ENCODE peak calls at places on chromosomes 12 and 14, in seven cellular contexts. X, C, J, Z, U, P and R are unnamed samples.

GRCh38 chr14:78697341-78697740 is 527.2 kb downstream of the NRXN3 start:
- DNase-seq in X (no peak), C (no peak), J (peak; percentile 37), Z (peak; percentile 56), U (no peak), P (no peak), R (no peak)

GRCh38 chr14:58428011-58428807 is 690 bp downstream of the KIAA0586 start:
- DNase-seq in X (no peak), C (no peak), J (peak; percentile 53), Z (peak; percentile 80), U (no peak), P (no peak), R (no peak)

GRCh38 chr12:1716911-1717310 is 26.0 kb downstream of the ADIPOR2 start:
- DNase-seq in X (no peak), C (no peak), J (no peak), Z (no peak), U (no peak), P (no peak), R (no peak)

GRCh38 chr12:64390275-64390851 is at the start of gene C12orf56:
- DNase-seq in X (no peak), C (no peak), J (peak; percentile 91), Z (no peak), U (no peak), P (no peak), R (peak; percentile 56)

GRCh38 chr12:55955800-55956508 is 9.9 kb downstream of the PMEL start:
- DNase-seq in X (no peak), C (no peak), J (peak; percentile 54), Z (peak; percentile 95), U (no peak), P (no peak), R (no peak)

GRCh38 chr14:81737938-81738337 is 204.3 kb upstream of the SEL1L start:
- DNase-seq in X (no peak), C (no peak), J (no peak), Z (no peak), U (no peak), P (no peak), R (no peak)

GRCh38 chr14:58460772-58461171 is 33.3 kb downstream of the KIAA0586 start:
- DNase-seq in X (no peak), C (no peak), J (no peak), Z (no peak), U (no peak), P (no peak), R (no peak)

GRCh38 chr14:29735459-29735858 is 192.2 kb downstream of the PRKD1 start:
- DNase-seq in X (no peak), C (no peak), J (no peak), Z (no peak), U (no peak), P (no peak), R (no peak)

GRCh38 chr14:100654814-100655795 is 67.9 kb upstream of the BEGAIN start:
- DNase-seq in X (no peak), C (no peak), J (peak; percentile 66), Z (peak; percentile 56), U (peak; percentile 69), P (no peak), R (no peak)

GRCh38 chr14:67510121-67510520 is 21.6 kb upstream of the TMEM229B start:
- DNase-seq in X (no peak), C (no peak), J (no peak), Z (no peak), U (no peak), P (no peak), R (no peak)

GRCh38 chr14:24948261-24948847 is 101.6 kb downstream of the STXBP6 start:
- DNase-seq in X (no peak), C (no peak), J (peak; percentile 55), Z (no peak), U (no peak), P (no peak), R (no peak)

DNA sequence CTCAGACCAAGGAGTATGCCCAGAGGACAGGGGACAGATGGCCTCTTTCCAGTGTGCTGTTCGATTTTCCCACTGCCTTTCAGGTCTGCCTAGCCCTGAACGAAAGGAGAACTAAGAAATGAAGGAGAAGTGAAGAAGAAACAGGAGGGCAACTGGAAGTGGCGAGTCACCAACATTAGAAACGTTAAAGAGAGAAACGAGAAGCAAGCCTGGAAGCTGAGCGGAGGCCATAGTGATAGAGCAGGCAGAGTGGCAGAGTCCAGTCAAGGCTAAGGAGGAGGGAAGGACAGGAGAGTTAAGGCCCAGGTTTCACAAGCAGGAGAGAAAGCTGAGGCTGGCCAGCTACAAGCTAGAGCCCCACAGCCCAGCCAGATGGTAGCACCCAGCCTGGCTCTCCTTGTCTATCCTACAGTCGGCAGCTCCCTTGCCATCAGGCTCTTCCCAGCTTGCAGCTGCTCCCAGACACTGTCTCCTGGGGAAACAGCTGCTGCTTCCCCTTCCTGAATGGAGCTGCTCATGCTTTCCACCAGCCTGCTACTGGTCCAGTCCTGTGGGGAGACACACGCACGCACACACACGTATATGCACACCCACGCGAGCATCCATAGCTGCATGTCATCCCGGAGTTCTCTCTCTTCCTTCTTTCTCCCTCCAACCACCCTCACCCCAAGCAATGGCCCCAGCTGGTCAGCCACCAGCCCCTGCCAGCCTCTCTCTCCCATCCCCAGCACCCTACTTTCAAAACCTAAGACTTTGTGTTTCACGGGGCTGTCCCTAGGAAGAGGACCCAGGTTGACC is 139.7 kb upstream of the CCND2 start:
- DNase-seq in X (no peak), C (no peak), J (peak; percentile 57), Z (no peak), U (no peak), P (no peak), R (no peak)
- H3K27me3 ChIP-seq in X (no peaks in the 10 kb centered on the region), C (peaks cover 25% of the 10 kb centered on the region), J (no peaks in the 10 kb centered on the region), Z (peaks cover 36% of the 10 kb centered on the region), U (no peaks in the 10 kb centered on the region), P (no peaks in the 10 kb centered on the region), R (no peaks in the 10 kb centered on the region)

GRCh38 chr12:58161773-58162172 is 220.4 kb downstream of the ATP23 start:
- DNase-seq in X (no peak), C (no peak), J (no peak), Z (peak; percentile 7), U (no peak), P (no peak), R (no peak)

GRCh38 chr12:58154359-58154758 is 213.0 kb downstream of the ATP23 start:
- DNase-seq in X (no peak), C (no peak), J (no peak), Z (no peak), U (no peak), P (no peak), R (no peak)

GRCh38 chr12:58159941-58160340 is 218.6 kb downstream of the ATP23 start:
- DNase-seq in X (no peak), C (no peak), J (no peak), Z (no peak), U (no peak), P (no peak), R (no peak)

DNA sequence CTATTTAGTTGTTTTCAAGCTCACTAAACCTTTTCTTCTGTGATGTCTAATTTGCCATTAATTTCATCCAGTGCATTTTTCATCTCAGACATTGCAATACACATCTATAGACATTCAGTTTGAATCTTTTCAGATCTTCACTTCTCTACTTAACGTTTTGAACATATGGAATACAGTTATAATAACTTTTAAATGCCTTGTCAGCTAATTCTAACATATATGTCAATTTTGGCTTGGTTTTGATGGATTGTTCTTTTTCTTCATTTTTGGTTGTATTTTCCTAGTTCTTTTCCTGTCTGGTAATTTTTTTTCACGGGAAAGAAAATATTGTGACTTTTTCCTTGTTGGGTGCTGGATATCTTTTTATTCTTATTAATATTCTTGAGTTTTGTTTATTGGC is 215.3 kb downstream of the ATP23 start:
- DNase-seq in X (no peak), C (no peak), J (no peak), Z (no peak), U (no peak), P (no peak), R (no peak)
- H3K27ac ChIP-seq in X (no peak overlapping the region), C (no peak overlapping the region), J (no peak overlapping the region), Z (no peak overlapping the region), U (no peak overlapping the region), P (no peak overlapping the region), R (no peak overlapping the region)

GRCh38 chr12:67460388-67460787 is 188.2 kb upstream of the DYRK2 start:
- DNase-seq in X (no peak), C (no peak), J (no peak), Z (peak; percentile 25), U (no peak), P (no peak), R (no peak)
- H3K27me3 ChIP-seq in X (no peaks in the 10 kb centered on the region), C (no peaks in the 10 kb centered on the region), J (no peaks in the 10 kb centered on the region), Z (no peaks in the 10 kb centered on the region), U (no peaks in the 10 kb centered on the region), P (no peaks in the 10 kb centered on the region), R (no peaks in the 10 kb centered on the region)

DNA sequence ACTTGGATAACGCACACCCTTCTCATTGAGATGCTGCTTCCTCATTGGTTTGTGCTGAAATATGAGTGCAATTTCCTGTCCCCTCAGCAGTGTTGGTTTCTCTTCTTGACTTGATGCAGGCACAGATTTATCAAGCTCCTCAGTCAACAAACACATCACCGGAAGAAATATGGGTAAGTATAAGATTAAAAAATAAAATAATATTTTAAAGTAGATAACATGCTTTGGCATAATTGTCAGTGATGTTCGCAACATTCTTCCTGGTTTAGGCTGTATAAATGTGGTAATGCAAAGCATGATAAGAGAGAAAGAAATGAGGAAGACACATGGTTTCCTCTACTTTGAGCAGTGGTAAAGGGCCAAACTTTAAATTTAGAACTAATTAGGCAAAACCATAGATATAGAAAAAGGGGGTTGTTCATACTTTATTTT is at the start of gene GPR65:
- DNase-seq in X (no peak), C (no peak), J (no peak), Z (no peak), U (no peak), P (no peak), R (no peak)
- H3K27ac ChIP-seq in X (no peak within 1 kb of the TSS), C (peak within 1 kb of the TSS; percentile 46), J (no peak within 1 kb of the TSS), Z (no peak within 1 kb of the TSS), U (peak within 1 kb of the TSS; percentile 60), P (peak within 1 kb of the TSS; percentile 37), R (no peak within 1 kb of the TSS)

GRCh38 chr12:53966070-53966384 is 6.9 kb upstream of the HOXC11 start:
- DNase-seq in X (no peak), C (no peak), J (peak; percentile 90), Z (no peak), U (no peak), P (no peak), R (no peak)
- H3K27me3 ChIP-seq in X (peaks cover 23% of the 10 kb centered on the region), C (peaks cover 100% of the 10 kb centered on the region), J (peaks cover 100% of the 10 kb centered on the region), Z (no peaks in the 10 kb centered on the region), U (peaks cover 86% of the 10 kb centered on the region), P (peaks cover 87% of the 10 kb centered on the region), R (peaks cover 2% of the 10 kb centered on the region)

GRCh38 chr12:29343022-29343799 is 37.8 kb downstream of the ERGIC2 start:
- DNase-seq in X (no peak), C (no peak), J (no peak), Z (no peak), U (no peak), P (no peak), R (no peak)
- H3K27ac ChIP-seq in X (no peak overlapping the region), C (peak overlapping the region; percentile 53), J (no peak overlapping the region), Z (no peak overlapping the region), U (no peak overlapping the region), P (peak overlapping the region; percentile 60), R (no peak overlapping the region)

DNA sequence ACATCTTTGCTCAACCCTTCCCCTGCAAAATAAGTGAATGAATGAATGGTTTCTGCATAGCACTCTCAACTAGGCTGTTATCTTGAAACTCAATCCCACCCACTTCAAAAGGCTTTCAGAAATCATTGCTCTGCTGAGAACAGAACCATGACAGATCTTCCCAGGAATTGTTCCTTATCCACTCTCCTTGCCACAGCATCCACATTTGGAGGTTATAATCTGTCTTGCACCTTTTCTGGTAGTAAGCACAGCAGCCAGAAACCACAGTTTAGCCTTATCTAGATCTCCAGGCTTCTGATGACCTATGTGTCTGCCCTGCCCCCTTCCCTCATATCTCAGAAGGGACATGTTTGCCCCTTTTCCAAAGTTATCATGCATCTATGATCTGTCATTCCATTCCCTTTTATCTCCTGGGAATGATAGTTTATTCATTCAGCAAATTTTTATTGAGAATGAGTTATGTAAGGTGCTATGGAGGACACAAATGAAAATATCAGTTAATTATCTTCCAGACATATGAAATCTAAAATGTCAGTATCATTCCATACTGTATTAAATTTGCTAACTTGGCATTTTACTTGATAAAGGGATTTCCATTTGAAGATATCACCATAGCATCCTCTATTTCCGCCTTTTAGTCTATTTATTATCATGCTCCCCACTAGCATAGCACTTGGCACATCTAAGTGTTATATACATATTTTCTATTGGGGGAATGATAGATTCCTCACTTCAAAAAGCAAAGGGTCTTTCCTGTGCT is 21.4 kb downstream of the LGR5 start:
- DNase-seq in X (no peak), C (no peak), J (no peak), Z (no peak), U (no peak), P (no peak), R (no peak)
- H3K27me3 ChIP-seq in X (no peaks in the 10 kb centered on the region), C (no peaks in the 10 kb centered on the region), J (no peaks in the 10 kb centered on the region), Z (peaks cover 60% of the 10 kb centered on the region), U (no peaks in the 10 kb centered on the region), P (no peaks in the 10 kb centered on the region), R (no peaks in the 10 kb centered on the region)